ENCODE peak calls at places on chromosomes 12 and 14, in seven cellular contexts. T is H7; P is CD4-positive, alpha-beta T cell; M is islet precursor cell; W is stimulated activated CD8-positive, alpha-beta memory T cell treated with anti-CD3 and anti-CD28 coated beads, Interleukin-4, amount 100 ng/mL, for 24 hours; L is stimulated activated CD4-positive, alpha-beta T cell treated with anti-CD3 and anti-CD28 coated beads, TNF-alpha, amount 100 ng/mL, for 24 hours; E is endodermal cell. N is an unnamed sample.

GRCh38 chr14:74852922-74853530 is 22.9 kb downstream of the PROX2 start:
- DNase-seq in L (no peak), T (no peak), M (no peak), E (no peak), P (no peak), W (no peak), N (peak; percentile 84)

GRCh38 chr14:65095633-65096205 is 6.6 kb downstream of the MAX start:
- DNase-seq in L (no peak), E (no peak), T (no peak), M (no peak), W (no peak), P (no peak), N (peak; percentile 29)

GRCh38 chr14:36520601-36521525 is 831 bp upstream of the NKX2-1 start:
- DNase-seq in T (peak; percentile 93), W (no peak), L (no peak), P (no peak), M (peak; percentile 85), E (peak; percentile 89), N (no peak)

GRCh38 chr12:96811083-96811482 is 96.0 kb upstream of the NEDD1 start:
- DNase-seq in E (no peak), L (no peak), W (no peak), P (no peak), T (no peak), M (no peak), N (peak; percentile 56)

GRCh38 chr12:13505636-13506035 is 309.1 kb downstream of the EMP1 start:
- DNase-seq in P (no peak), W (no peak), M (no peak), L (no peak), E (no peak), T (no peak), N (no peak)

GRCh38 chr12:82504411-82504810 is 146.1 kb downstream of the METTL25 start:
- DNase-seq in T (no peak), P (no peak), W (no peak), E (no peak), M (no peak), L (no peak), N (no peak)

GRCh38 chr12:20463920-20464524 is 95.7 kb downstream of the PDE3A start:
- DNase-seq in P (no peak), E (no peak), M (no peak), W (no peak), L (no peak), T (no peak), N (no peak)

GRCh38 chr12:93838180-93838579 is 161.0 kb downstream of the CRADD start:
- DNase-seq in M (no peak), T (no peak), W (no peak), E (no peak), P (no peak), L (no peak), N (no peak)

GRCh38 chr14:99479903-99480855 is 480 bp downstream of the SETD3 start:
- DNase-seq in W (peak; percentile 31), L (no peak), M (peak; percentile 71), T (peak; percentile 77), E (peak; percentile 79), P (peak; percentile 12), N (peak; percentile 24)

GRCh38 chr12:67354966-67355365 is 85.8 kb downstream of the CAND1 start:
- DNase-seq in E (no peak), P (no peak), T (no peak), L (no peak), W (no peak), M (no peak), N (no peak)

GRCh38 chr14:53894456-53894855 is 62.2 kb downstream of the BMP4 start:
- DNase-seq in M (no peak), W (no peak), T (no peak), P (no peak), L (no peak), E (no peak), N (peak; percentile 55)

GRCh38 chr12:121926874-121927706 is 8.7 kb downstream of the CFAP251 start:
- DNase-seq in P (no peak), T (no peak), W (no peak), L (no peak), M (no peak), E (peak; percentile 77), N (no peak)

GRCh38 chr14:30808576-30808975 is 65.8 kb upstream of the COCH start:
- DNase-seq in L (no peak), P (no peak), W (no peak), M (no peak), T (no peak), E (no peak), N (no peak)